ENCODE peak calls at places on chromosomes 13 and 19, in ten cellular contexts. U is HFF-Myc, M is cardiac muscle cell, E is A549, H is left ventricle myocardium inferior, C is choroid plexus epithelial cell, N is heart right ventricle, Q is BJ, A is fibroblast of the aortic adventitia, D is prostate gland. P is an unnamed sample.

GRCh38 chr13:114334305-114335053 is 20.2 kb downstream of the CHAMP1 start:
- DNase-seq in U (no peak), M (no peak), E (no peak), H (no peak), C (no peak), N (no peak), Q (no peak), A (no peak), D (no peak), P (peak)

GRCh38 chr13:99941086-99941485 is 30.5 kb downstream of the ZIC5 start:
- DNase-seq in U (no peak), M (no peak), E (no peak), H (no peak), C (no peak), N (no peak), Q (no peak), A (no peak), D (no peak), P (no peak)

GRCh38 chr13:31227063-31227462 is 27.3 kb downstream of the B3GLCT start:
- DNase-seq in U (no peak), M (no peak), E (no peak), H (no peak), C (peak), N (no peak), Q (no peak), A (no peak), D (no peak), P (no peak)

GRCh38 chr19:483332-484072 is 12.8 kb upstream of the MADCAM1 start:
- DNase-seq in U (no peak), M (no peak), E (no peak), H (no peak), C (no peak), N (no peak), Q (no peak), A (no peak), D (no peak), P (no peak)

GRCh38 chr19:5048091-5048726 is 79.3 kb downstream of the KDM4B start:
- DNase-seq in U (no peak), M (peak), E (peak), H (peak), C (peak), N (peak), Q (no peak), A (peak), D (peak), P (peak)

GRCh38 chr19:12938536-12939291 is at the start of gene CALR:
- DNase-seq in U (no peak), M (peak), E (peak), H (no peak), C (peak), N (no peak), Q (no peak), A (peak), D (no peak), P (peak)

GRCh38 chr19:5131031-5131865 is 162.3 kb downstream of the KDM4B start:
- DNase-seq in U (no peak), M (no peak), E (no peak), H (no peak), C (no peak), N (no peak), Q (no peak), A (no peak), D (no peak), P (peak)

GRCh38 chr19:56163097-56163496 is 12.7 kb upstream of the GALP start:
- DNase-seq in U (no peak), M (no peak), E (no peak), H (no peak), C (no peak), N (no peak), Q (no peak), A (no peak), D (no peak), P (no peak)

GRCh38 chr19:9986787-9987281 is 23.5 kb downstream of the COL5A3 start:
- DNase-seq in U (no peak), M (peak), E (no peak), H (peak), C (peak), N (peak), Q (peak), A (peak), D (no peak), P (no peak)

GRCh38 chr13:58712191-58712590 is 1080.6 kb downstream of the PCDH17 start:
- DNase-seq in U (no peak), M (no peak), E (peak), H (no peak), C (no peak), N (no peak), Q (no peak), A (no peak), D (no peak), P (peak)

GRCh38 chr19:12924621-12925310 is 5.7 kb upstream of the SYCE2 start:
- DNase-seq in U (no peak), M (no peak), E (no peak), H (no peak), C (no peak), N (no peak), Q (no peak), A (no peak), D (no peak), P (no peak)

GRCh38 chr19:42091300-42092266 is 15.6 kb downstream of the ZNF574 start:
- DNase-seq in U (no peak), M (peak), E (peak), H (no peak), C (no peak), N (no peak), Q (no peak), A (peak), D (no peak), P (no peak)

GRCh38 chr13:25846227-25846984 is 205.4 kb downstream of the SHISA2 start:
- DNase-seq in U (no peak), M (no peak), E (no peak), H (no peak), C (no peak), N (no peak), Q (no peak), A (no peak), D (no peak), P (no peak)

GRCh38 chr13:114164681-114165429 is 14.2 kb upstream of the CFAP97D2 start:
- DNase-seq in U (no peak), M (no peak), E (no peak), H (no peak), C (no peak), N (no peak), Q (no peak), A (no peak), D (no peak), P (no peak)

GRCh38 chr13:110580800-110581199 is 19.3 kb upstream of the RAB20 start:
- DNase-seq in U (no peak), M (peak), E (no peak), H (no peak), C (peak), N (no peak), Q (no peak), A (peak), D (no peak), P (no peak)

GRCh38 chr13:96041326-96042092 is 11.7 kb downstream of the UGGT2 start:
- DNase-seq in U (no peak), M (no peak), E (no peak), H (no peak), C (no peak), N (no peak), Q (no peak), A (no peak), D (no peak), P (no peak)

GRCh38 chr13:113149711-113150544 is 8.5 kb upstream of the PROZ start:
- DNase-seq in U (no peak), M (no peak), E (no peak), H (no peak), C (no peak), N (no peak), Q (no peak), A (no peak), D (no peak), P (no peak)

DNA sequence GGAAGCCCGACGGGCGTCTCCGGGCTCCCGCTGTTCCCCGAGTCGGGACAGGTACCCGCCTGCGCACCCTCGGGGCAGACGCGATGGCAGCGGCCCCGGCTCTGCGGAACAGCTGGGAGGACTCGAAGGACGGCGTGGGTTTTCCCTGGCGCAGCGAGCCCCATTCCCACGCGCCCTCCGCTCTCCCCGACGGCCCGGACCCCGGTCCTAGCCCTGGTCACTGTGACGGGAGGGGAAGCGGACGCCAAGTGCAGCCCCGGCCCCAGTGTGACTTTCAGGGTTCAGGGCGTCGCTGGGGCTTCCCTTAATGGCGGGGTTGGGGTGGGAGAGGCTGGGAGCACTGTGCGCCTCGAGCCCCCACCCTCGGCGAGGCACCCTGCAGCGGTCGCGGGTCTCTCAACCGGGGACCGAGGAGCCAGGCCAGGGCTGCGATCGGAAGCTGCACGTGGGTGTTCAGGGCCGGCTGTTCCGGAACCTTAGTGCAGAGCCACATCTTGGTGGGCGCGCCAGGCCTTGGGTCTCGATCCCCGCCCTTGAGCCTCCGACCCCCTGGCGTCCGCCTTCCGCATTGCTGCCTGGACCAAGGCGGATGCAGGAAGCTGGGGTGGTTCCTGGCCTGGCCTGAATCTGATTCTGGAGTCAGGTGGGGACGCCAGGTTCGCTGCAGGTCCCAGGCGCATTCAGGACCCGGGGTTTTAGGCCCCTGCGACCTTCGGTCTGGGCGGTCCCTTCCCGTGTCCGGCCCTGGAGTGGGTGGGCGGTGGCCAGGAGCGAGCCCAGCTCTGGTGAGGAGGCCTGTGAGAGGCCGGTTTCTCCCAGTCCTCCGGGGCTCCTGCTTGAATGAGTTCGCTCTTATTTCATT is 3.5 kb downstream of the LGALS7B start:
- DNase-seq in U (no peak), M (peak), E (no peak), H (peak), C (peak), N (no peak), Q (no peak), A (no peak), D (no peak), P (peak)
- TF ChIP-seq CTCF in U (peak), M (peak), E (no peak), H (peak), C (peak), N (peak), Q (peak), A (peak), D (no peak), P (peak)

DNA sequence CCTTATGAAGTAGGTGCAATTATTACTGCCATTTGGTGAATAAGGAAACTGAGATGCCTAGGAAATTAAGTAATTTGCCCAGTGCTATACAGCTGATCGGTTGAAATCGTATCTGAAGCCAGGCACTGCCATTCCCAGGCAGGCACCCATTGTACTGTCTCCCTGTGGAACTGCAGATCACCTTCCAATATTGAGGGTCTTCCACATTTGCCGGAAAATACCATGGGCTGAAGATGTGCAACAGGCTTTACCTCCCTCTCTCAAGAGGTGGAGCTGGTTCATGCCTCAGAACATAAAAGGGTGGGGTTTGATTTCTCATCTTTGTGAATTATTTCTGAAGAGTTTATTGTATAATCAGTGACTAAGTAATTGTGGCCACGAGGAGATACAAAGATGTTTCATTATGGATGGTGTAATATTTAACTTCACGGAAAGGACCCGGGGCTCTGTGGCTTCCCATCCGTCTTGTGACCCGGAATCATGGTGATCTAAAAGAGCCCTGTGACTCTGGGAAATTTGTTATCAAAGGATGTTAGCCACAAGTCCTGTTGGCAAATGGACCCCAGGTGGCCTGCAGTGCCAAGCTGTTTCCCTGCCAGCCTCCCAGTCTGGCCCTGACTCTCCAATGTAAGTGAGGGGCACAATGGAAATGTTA is 230.4 kb downstream of the LACC1 start:
- DNase-seq in U (no peak), M (no peak), E (peak), H (no peak), C (no peak), N (no peak), Q (no peak), A (no peak), D (no peak), P (no peak)
- H3K4me3 ChIP-seq in U (no peak), M (no peak), E (no peak), H (no peak), C (no peak), N (no peak), Q (no peak), A (no peak), D (no peak), P (no peak)

DNA sequence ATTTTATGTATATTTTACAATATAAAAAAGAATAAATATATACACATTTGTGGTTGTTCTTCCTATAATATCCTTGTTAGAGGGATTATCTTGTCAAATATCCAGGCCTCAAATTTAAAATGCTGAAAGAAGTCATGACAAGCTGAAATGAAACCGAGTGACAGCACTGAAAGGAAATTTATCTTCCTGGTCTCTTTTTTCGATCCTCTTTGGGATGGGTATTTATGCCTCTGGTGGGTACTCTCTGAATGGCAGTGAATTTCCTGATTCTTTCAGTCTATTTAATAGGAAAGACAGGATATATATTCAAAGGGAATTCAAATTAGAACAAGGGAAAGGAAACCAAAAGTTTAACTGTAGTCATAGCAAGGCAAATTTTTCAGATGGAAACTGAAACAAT is 98.0 kb downstream of the DLEU7 start:
- DNase-seq in U (no peak), M (no peak), E (no peak), H (no peak), C (no peak), N (no peak), Q (no peak), A (no peak), D (no peak), P (no peak)
- TF ChIP-seq CTCF in U (no peak), M (no peak), E (no peak), H (no peak), C (no peak), N (no peak), Q (no peak), A (no peak), D (no peak), P (no peak)

GRCh38 chr19:1508507-1508856 is 4.3 kb downstream of the ADAMTSL5 start:
- DNase-seq in U (no peak), M (no peak), E (no peak), H (no peak), C (no peak), N (no peak), Q (no peak), A (no peak), D (no peak), P (no peak)
- H3K4me3 ChIP-seq in U (peak), M (no peak), E (peak), H (peak), C (peak), N (peak), Q (no peak), A (peak), D (peak), P (no peak)

GRCh38 chr13:91024157-91024792 is 323.2 kb upstream of the MIR17HG start:
- DNase-seq in U (no peak), M (no peak), E (no peak), H (no peak), C (no peak), N (no peak), Q (no peak), A (no peak), D (no peak), P (no peak)
- TF ChIP-seq CTCF in U (no peak), M (no peak), E (no peak), H (no peak), C (no peak), N (no peak), Q (no peak), A (no peak), D (no peak), P (no peak)

GRCh38 chr13:80305737-80306136 is 35.2 kb downstream of the SPRY2 start:
- DNase-seq in U (no peak), M (peak), E (no peak), H (no peak), C (no peak), N (no peak), Q (no peak), A (peak), D (no peak), P (peak)
- H3K4me3 ChIP-seq in U (no peak), M (no peak), E (no peak), H (peak), C (no peak), N (no peak), Q (no peak), A (no peak), D (no peak), P (no peak)